ENCODE peak calls at places on chromosomes 6 and 20, in seven cellular contexts. S is lower lobe of right lung; X is OCI-LY7; G is effector CD8-positive, alpha-beta T cell; I is stimulated activated naive CD8-positive, alpha-beta T cell treated with anti-CD3 and anti-CD28 coated beads, Interleukin-15, Interleukin-2, amounts not matched to agents 100 U/mL and 50 U/mL, for 24 hours; K is stimulated activated CD4-positive, alpha-beta T cell treated with anti-CD3 and anti-CD28 coated beads, TNF-alpha, amount 100 ng/mL, for 48 hours; J is dorsolateral prefrontal cortex. P is an unnamed sample.

GRCh38 chr6:11036977-11037430 is 7.1 kb downstream of the ELOVL2 start:
- DNase-seq in S (no peak), X (no peak), G (no peak), I (no peak), K (no peak), J (no peak), P (no peak)

GRCh38 chr20:59938696-59939051 is 1.4 kb downstream of the PPP1R3D start:
- DNase-seq in S (no peak), X (no peak), G (no peak), I (no peak), K (no peak), J (no peak), P (peak)

GRCh38 chr6:30352550-30352949 is 7.6 kb downstream of the RPP21 start:
- DNase-seq in S (no peak), X (no peak), G (no peak), I (no peak), K (no peak), J (no peak), P (no peak)

GRCh38 chr6:44696099-44696498 is 308.6 kb downstream of the CDC5L start:
- DNase-seq in S (no peak), X (no peak), G (no peak), I (no peak), K (no peak), J (no peak), P (peak)

GRCh38 chr6:1423578-1423977 is 34.2 kb downstream of the FOXF2 start:
- DNase-seq in S (no peak), X (no peak), G (no peak), I (no peak), K (no peak), J (no peak), P (no peak)

GRCh38 chr20:25055711-25056492 is 2.0 kb downstream of the ACSS1 start:
- DNase-seq in S (no peak), X (no peak), G (no peak), I (no peak), K (no peak), J (no peak), P (no peak)

GRCh38 chr6:24495516-24495847 is 713 bp downstream of the ALDH5A1 start:
- DNase-seq in S (peak), X (peak), G (peak), I (peak), K (no peak), J (peak), P (peak)

GRCh38 chr20:62156592-62157386 is 13.2 kb downstream of the SS18L1 start:
- DNase-seq in S (peak), X (peak), G (peak), I (peak), K (peak), J (peak), P (peak)

GRCh38 chr20:53611449-53611894 is 17.8 kb upstream of the ZNF217 start:
- DNase-seq in S (no peak), X (peak), G (no peak), I (no peak), K (no peak), J (peak), P (peak)

GRCh38 chr6:162615016-162615717 is 112.4 kb downstream of the PRKN start:
- DNase-seq in S (no peak), X (no peak), G (no peak), I (no peak), K (no peak), J (no peak), P (no peak)

GRCh38 chr6:27503436-27504030 is 30.6 kb upstream of the ZNF184 start:
- DNase-seq in S (no peak), X (peak), G (peak), I (peak), K (peak), J (no peak), P (peak)

GRCh38 chr6:34475167-34476047 is 9.5 kb downstream of the PACSIN1 start:
- DNase-seq in S (no peak), X (no peak), G (no peak), I (no peak), K (no peak), J (no peak), P (no peak)

GRCh38 chr20:24632581-24632980 is 163.2 kb downstream of the SYNDIG1 start:
- DNase-seq in S (no peak), X (no peak), G (no peak), I (no peak), K (no peak), J (no peak), P (no peak)

GRCh38 chr6:166772518-166772917 is 145.5 kb upstream of the RPS6KA2 start:
- DNase-seq in S (no peak), X (no peak), G (no peak), I (no peak), K (no peak), J (no peak), P (no peak)

GRCh38 chr6:148364056-148364844 is 21.6 kb downstream of the SASH1 start:
- DNase-seq in S (no peak), X (no peak), G (no peak), I (no peak), K (no peak), J (no peak), P (peak)

GRCh38 chr20:10603971-10604864 is 69.6 kb downstream of the JAG1 start:
- DNase-seq in S (no peak), X (no peak), G (no peak), I (no peak), K (no peak), J (no peak), P (peak)

GRCh38 chr20:62742979-62743776 is 34.5 kb downstream of the NTSR1 start:
- DNase-seq in S (peak), X (no peak), G (no peak), I (no peak), K (no peak), J (no peak), P (no peak)

GRCh38 chr20:34604980-34605788 is 46.7 kb downstream of the MAP1LC3A start:
- DNase-seq in S (no peak), X (no peak), G (no peak), I (no peak), K (no peak), J (no peak), P (peak)

GRCh38 chr20:44552039-44552438 is 30.2 kb upstream of the SERINC3 start:
- DNase-seq in S (no peak), X (no peak), G (no peak), I (no peak), K (no peak), J (no peak), P (no peak)

GRCh38 chr20:23048283-23049200 is 930 bp downstream of the THBD start:
- DNase-seq in S (peak), X (no peak), G (no peak), I (peak), K (no peak), J (no peak), P (peak)

GRCh38 chr6:74574794-74575193 is 631.1 kb downstream of the COL12A1 start:
- DNase-seq in S (no peak), X (peak), G (no peak), I (no peak), K (no peak), J (no peak), P (peak)

GRCh38 chr6:39137235-39137634 is 22.2 kb upstream of the SAYSD1 start:
- DNase-seq in S (no peak), X (peak), G (no peak), I (peak), K (peak), J (no peak), P (peak)

GRCh38 chr20:23085415-23086055 is 589 bp downstream of the CD93 start:
- DNase-seq in S (peak), X (no peak), G (no peak), I (no peak), K (no peak), J (no peak), P (no peak)

GRCh38 chr20:18001131-18001921 is 32.5 kb downstream of the MGME1 start:
- DNase-seq in S (peak), X (no peak), G (no peak), I (no peak), K (no peak), J (peak), P (peak)

P was measured in AG10803.